ENCODE peak calls at places on chromosomes 13 and 19, in nine cellular contexts. One of them, this sample, is unnamed.

GRCh38 chr13:33228645-33229445 is 56.7 kb downstream of the STARD13 start:
- DNase-seq in AG04450: no peak
- DNase-seq in omental fat pad: no peak
- DNase-seq in dorsolateral prefrontal cortex: no peak
- DNase-seq in fibroblast of mammary gland: peak
- DNase-seq in OCI-LY7: peak
- DNase-seq in BE2C: no peak
- DNase-seq in cardiac muscle cell: peak
- DNase-seq in CD4-positive, alpha-beta T cell: no peak
- DNase-seq in this sample: peak

GRCh38 chr13:23087884-23088283 is 92.9 kb upstream of the SGCG start:
- DNase-seq in AG04450: no peak
- DNase-seq in omental fat pad: no peak
- DNase-seq in dorsolateral prefrontal cortex: no peak
- DNase-seq in fibroblast of mammary gland: peak
- DNase-seq in OCI-LY7: peak
- DNase-seq in BE2C: peak
- DNase-seq in cardiac muscle cell: peak
- DNase-seq in CD4-positive, alpha-beta T cell: no peak
- DNase-seq in this sample: peak

GRCh38 chr19:17743874-17744273 is 7.4 kb upstream of the FCHO1 start:
- DNase-seq in AG04450: no peak
- DNase-seq in omental fat pad: no peak
- DNase-seq in dorsolateral prefrontal cortex: no peak
- DNase-seq in fibroblast of mammary gland: peak
- DNase-seq in OCI-LY7: no peak
- DNase-seq in BE2C: no peak
- DNase-seq in cardiac muscle cell: peak
- DNase-seq in CD4-positive, alpha-beta T cell: no peak
- DNase-seq in this sample: no peak

GRCh38 chr19:7704280-7705060 is 2.5 kb upstream of the FCER2 start:
- DNase-seq in AG04450: no peak
- DNase-seq in omental fat pad: no peak
- DNase-seq in dorsolateral prefrontal cortex: no peak
- DNase-seq in fibroblast of mammary gland: no peak
- DNase-seq in OCI-LY7: no peak
- DNase-seq in BE2C: no peak
- DNase-seq in cardiac muscle cell: no peak
- DNase-seq in CD4-positive, alpha-beta T cell: no peak
- DNase-seq in this sample: no peak

GRCh38 chr19:35751839-35752745 is 3.7 kb downstream of the LIN37 start:
- DNase-seq in AG04450: no peak
- DNase-seq in omental fat pad: no peak
- DNase-seq in dorsolateral prefrontal cortex: no peak
- DNase-seq in fibroblast of mammary gland: no peak
- DNase-seq in OCI-LY7: no peak
- DNase-seq in BE2C: no peak
- DNase-seq in cardiac muscle cell: no peak
- DNase-seq in CD4-positive, alpha-beta T cell: no peak
- DNase-seq in this sample: no peak

GRCh38 chr13:54018485-54018884 is 989.9 kb downstream of the OLFM4 start:
- DNase-seq in AG04450: no peak
- DNase-seq in omental fat pad: no peak
- DNase-seq in dorsolateral prefrontal cortex: no peak
- DNase-seq in fibroblast of mammary gland: no peak
- DNase-seq in OCI-LY7: no peak
- DNase-seq in BE2C: no peak
- DNase-seq in cardiac muscle cell: no peak
- DNase-seq in CD4-positive, alpha-beta T cell: no peak
- DNase-seq in this sample: no peak

GRCh38 chr19:45321848-45322247 is 827 bp downstream of the CKM start:
- DNase-seq in AG04450: no peak
- DNase-seq in omental fat pad: no peak
- DNase-seq in dorsolateral prefrontal cortex: no peak
- DNase-seq in fibroblast of mammary gland: no peak
- DNase-seq in OCI-LY7: no peak
- DNase-seq in BE2C: no peak
- DNase-seq in cardiac muscle cell: no peak
- DNase-seq in CD4-positive, alpha-beta T cell: no peak
- DNase-seq in this sample: no peak

GRCh38 chr19:23286477-23286876 is 36.3 kb upstream of the ZNF724 start:
- DNase-seq in AG04450: no peak
- DNase-seq in omental fat pad: no peak
- DNase-seq in dorsolateral prefrontal cortex: no peak
- DNase-seq in fibroblast of mammary gland: no peak
- DNase-seq in OCI-LY7: peak
- DNase-seq in BE2C: peak
- DNase-seq in cardiac muscle cell: no peak
- DNase-seq in CD4-positive, alpha-beta T cell: no peak
- DNase-seq in this sample: no peak

GRCh38 chr19:46913852-46914430 is 53.1 kb downstream of the ARHGAP35 start:
- DNase-seq in AG04450: no peak
- DNase-seq in omental fat pad: no peak
- DNase-seq in dorsolateral prefrontal cortex: no peak
- DNase-seq in fibroblast of mammary gland: peak
- DNase-seq in OCI-LY7: peak
- DNase-seq in BE2C: no peak
- DNase-seq in cardiac muscle cell: no peak
- DNase-seq in CD4-positive, alpha-beta T cell: no peak
- DNase-seq in this sample: peak

GRCh38 chr13:27793377-27794074 is 1.2 kb downstream of the GSX1 start:
- DNase-seq in AG04450: no peak
- DNase-seq in omental fat pad: no peak
- DNase-seq in dorsolateral prefrontal cortex: no peak
- DNase-seq in fibroblast of mammary gland: no peak
- DNase-seq in OCI-LY7: no peak
- DNase-seq in BE2C: no peak
- DNase-seq in cardiac muscle cell: no peak
- DNase-seq in CD4-positive, alpha-beta T cell: no peak
- DNase-seq in this sample: no peak

GRCh38 chr19:55091955-55092354 is 16.3 kb downstream of the EPS8L1 start:
- DNase-seq in AG04450: no peak
- DNase-seq in omental fat pad: no peak
- DNase-seq in dorsolateral prefrontal cortex: no peak
- DNase-seq in fibroblast of mammary gland: no peak
- DNase-seq in OCI-LY7: no peak
- DNase-seq in BE2C: peak
- DNase-seq in cardiac muscle cell: no peak
- DNase-seq in CD4-positive, alpha-beta T cell: no peak
- DNase-seq in this sample: no peak

GRCh38 chr19:42088471-42089190 is 12.7 kb downstream of the ZNF574 start:
- DNase-seq in AG04450: peak
- DNase-seq in omental fat pad: no peak
- DNase-seq in dorsolateral prefrontal cortex: no peak
- DNase-seq in fibroblast of mammary gland: peak
- DNase-seq in OCI-LY7: no peak
- DNase-seq in BE2C: no peak
- DNase-seq in cardiac muscle cell: peak
- DNase-seq in CD4-positive, alpha-beta T cell: no peak
- DNase-seq in this sample: no peak

GRCh38 chr19:12606796-12607195 is 3.8 kb downstream of the ZNF490 start:
- DNase-seq in AG04450: no peak
- DNase-seq in omental fat pad: no peak
- DNase-seq in dorsolateral prefrontal cortex: no peak
- DNase-seq in fibroblast of mammary gland: no peak
- DNase-seq in OCI-LY7: no peak
- DNase-seq in BE2C: no peak
- DNase-seq in cardiac muscle cell: no peak
- DNase-seq in CD4-positive, alpha-beta T cell: no peak
- DNase-seq in this sample: no peak

GRCh38 chr19:12611361-12611699 is 610 bp downstream of the ZNF791 start:
- DNase-seq in AG04450: peak
- DNase-seq in omental fat pad: peak
- DNase-seq in dorsolateral prefrontal cortex: peak
- DNase-seq in fibroblast of mammary gland: peak
- DNase-seq in OCI-LY7: no peak
- DNase-seq in BE2C: peak
- DNase-seq in cardiac muscle cell: peak
- DNase-seq in CD4-positive, alpha-beta T cell: no peak
- DNase-seq in this sample: no peak

GRCh38 chr19:12610540-12611360 is at the start of the genes ZNF490 and ZNF791:
- DNase-seq in AG04450: peak
- DNase-seq in omental fat pad: peak
- DNase-seq in dorsolateral prefrontal cortex: peak
- DNase-seq in fibroblast of mammary gland: peak
- DNase-seq in OCI-LY7: peak
- DNase-seq in BE2C: peak
- DNase-seq in cardiac muscle cell: peak
- DNase-seq in CD4-positive, alpha-beta T cell: peak
- DNase-seq in this sample: peak
- TF ChIP-seq CTCF in AG04450: peak
- TF ChIP-seq CTCF in omental fat pad: no peak
- TF ChIP-seq CTCF in dorsolateral prefrontal cortex: peak
- TF ChIP-seq CTCF in fibroblast of mammary gland: peak
- TF ChIP-seq CTCF in OCI-LY7: peak
- TF ChIP-seq CTCF in BE2C: peak
- TF ChIP-seq CTCF in cardiac muscle cell: peak
- TF ChIP-seq CTCF in CD4-positive, alpha-beta T cell: no peak
- TF ChIP-seq CTCF in this sample: no peak

DNA sequence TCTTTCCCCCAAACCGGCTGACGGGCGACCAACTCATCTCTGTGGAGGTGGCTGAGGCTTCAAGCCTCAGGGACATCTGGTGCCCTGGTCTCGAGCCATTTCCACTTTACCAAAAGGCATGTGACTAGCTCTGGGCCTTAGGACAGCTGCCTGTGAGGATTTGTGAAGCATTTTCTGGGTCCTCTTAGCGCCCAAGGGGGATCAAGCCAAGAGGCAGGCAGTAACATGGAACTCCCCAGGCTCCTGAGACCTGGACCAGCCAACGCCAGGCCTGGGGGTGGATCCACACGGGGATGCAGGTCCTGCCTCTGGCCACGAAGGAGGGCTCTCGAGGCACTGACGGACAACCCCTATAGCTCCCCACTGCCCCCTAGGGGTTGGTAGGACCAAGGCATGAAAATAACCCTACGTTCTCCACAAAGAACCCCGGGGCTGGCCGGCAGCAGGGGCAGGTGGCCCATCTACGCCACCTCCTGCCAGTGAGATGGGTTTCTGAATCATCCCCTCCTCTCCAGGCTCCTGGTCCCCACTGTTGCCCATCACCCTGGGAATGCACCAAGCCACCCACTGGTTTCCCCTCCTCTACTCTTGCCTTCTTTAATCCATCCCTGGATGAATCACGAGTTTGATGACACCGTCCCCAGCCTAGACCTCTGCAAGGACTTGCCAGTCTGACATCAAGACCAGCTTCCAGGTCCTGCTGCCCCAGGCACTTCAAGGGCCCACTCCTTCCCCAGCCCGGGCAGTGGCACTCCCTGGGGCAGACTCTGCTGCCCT is 7.0 kb upstream of the MYDGF start:
- DNase-seq in AG04450: no peak
- DNase-seq in omental fat pad: no peak
- DNase-seq in dorsolateral prefrontal cortex: no peak
- DNase-seq in fibroblast of mammary gland: peak
- DNase-seq in OCI-LY7: peak
- DNase-seq in BE2C: peak
- DNase-seq in cardiac muscle cell: peak
- DNase-seq in CD4-positive, alpha-beta T cell: no peak
- DNase-seq in this sample: no peak
- TF ChIP-seq CTCF in AG04450: peak
- TF ChIP-seq CTCF in omental fat pad: no peak
- TF ChIP-seq CTCF in dorsolateral prefrontal cortex: peak
- TF ChIP-seq CTCF in fibroblast of mammary gland: peak
- TF ChIP-seq CTCF in OCI-LY7: peak
- TF ChIP-seq CTCF in BE2C: peak
- TF ChIP-seq CTCF in cardiac muscle cell: peak
- TF ChIP-seq CTCF in CD4-positive, alpha-beta T cell: no peak
- TF ChIP-seq CTCF in this sample: peak

DNA sequence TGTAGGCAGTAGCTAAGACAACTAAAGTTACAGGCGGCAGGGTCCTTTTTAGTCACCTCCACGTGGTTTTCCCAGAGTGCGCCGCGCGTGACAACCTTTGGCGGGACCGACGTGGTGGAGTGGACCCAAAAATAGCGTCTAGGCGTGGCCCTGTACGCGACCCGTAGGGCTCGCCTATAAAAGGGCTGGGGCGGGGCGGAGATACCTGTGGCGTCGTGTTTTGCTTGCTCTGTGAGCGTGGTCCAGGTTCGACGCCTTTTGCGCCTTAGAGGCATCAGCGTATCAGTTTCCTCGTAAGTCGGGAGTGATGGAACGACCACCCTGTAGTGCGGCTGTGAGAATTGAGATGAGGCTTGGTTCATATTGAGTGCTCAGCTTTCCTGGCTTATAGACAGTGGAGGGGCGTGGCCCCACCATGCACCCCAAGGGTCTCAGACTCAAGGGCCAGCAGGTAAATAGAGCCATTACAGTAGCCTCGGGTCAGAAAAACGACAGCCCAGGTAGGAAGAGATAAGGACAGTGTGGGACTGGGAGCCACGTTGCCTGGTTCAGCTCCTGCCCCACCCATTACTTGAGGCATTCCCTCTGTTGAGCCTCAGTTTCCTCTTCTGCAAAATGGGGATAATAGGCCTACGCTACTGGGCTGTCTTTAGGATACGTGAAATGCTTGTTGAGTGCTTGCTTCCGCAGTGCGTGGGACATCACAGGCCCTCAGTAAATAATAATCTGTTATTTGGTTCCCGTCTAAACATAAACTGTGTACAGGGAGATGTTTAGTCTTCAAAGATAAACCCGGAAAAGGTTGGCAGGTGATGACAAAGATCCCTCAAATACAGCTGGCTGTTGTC is 690 bp upstream of the TMED1 start:
- DNase-seq in AG04450: no peak
- DNase-seq in omental fat pad: peak
- DNase-seq in dorsolateral prefrontal cortex: no peak
- DNase-seq in fibroblast of mammary gland: peak
- DNase-seq in OCI-LY7: peak
- DNase-seq in BE2C: peak
- DNase-seq in cardiac muscle cell: peak
- DNase-seq in CD4-positive, alpha-beta T cell: peak
- DNase-seq in this sample: peak
- TF ChIP-seq CTCF in AG04450: no peak
- TF ChIP-seq CTCF in omental fat pad: no peak
- TF ChIP-seq CTCF in dorsolateral prefrontal cortex: no peak
- TF ChIP-seq CTCF in fibroblast of mammary gland: no peak
- TF ChIP-seq CTCF in OCI-LY7: no peak
- TF ChIP-seq CTCF in BE2C: no peak
- TF ChIP-seq CTCF in cardiac muscle cell: no peak
- TF ChIP-seq CTCF in CD4-positive, alpha-beta T cell: no peak
- TF ChIP-seq CTCF in this sample: no peak

DNA sequence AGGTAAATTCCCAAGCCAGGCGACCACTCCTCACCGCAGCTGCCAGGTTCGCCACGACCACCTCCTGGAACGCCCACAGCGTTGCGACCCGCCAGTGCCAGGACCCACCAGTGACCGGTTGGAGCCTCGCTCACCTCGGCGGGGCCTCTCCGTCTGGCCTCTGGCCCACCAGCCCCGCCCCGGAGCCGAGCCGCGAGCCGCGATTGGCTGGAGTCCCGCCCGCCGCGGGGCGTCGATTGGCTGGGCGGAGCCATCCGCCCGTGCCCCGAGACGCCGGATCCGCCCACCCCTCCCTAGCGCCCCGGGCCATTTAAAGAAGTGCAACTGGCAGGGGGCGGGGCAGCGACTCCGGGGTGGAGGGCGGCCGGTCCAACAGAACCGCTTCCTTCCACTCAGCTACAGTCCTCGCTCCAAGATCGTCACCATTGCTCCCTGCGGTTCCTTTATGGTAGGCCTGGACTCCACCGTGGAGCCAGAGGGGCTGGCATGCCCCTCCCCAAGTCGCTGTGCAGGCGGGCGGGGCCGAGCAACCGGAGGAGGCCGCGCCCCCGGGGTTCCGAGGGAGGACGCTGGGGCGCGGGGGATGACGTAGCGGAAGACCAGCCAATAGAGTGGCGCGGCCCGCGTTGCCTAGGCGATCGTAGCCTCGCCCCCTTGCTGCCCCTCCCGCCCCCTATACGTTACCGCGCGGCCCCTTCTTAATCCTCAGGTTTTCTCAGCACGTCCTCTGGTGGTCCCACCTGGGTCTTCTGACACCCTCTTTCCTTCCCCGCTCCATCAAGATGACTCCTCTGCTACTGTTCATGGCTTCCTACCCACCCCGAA is at the start of gene SERTAD3:
- DNase-seq in AG04450: peak
- DNase-seq in omental fat pad: peak
- DNase-seq in dorsolateral prefrontal cortex: peak
- DNase-seq in fibroblast of mammary gland: peak
- DNase-seq in OCI-LY7: peak
- DNase-seq in BE2C: peak
- DNase-seq in cardiac muscle cell: peak
- DNase-seq in CD4-positive, alpha-beta T cell: peak
- DNase-seq in this sample: peak
- TF ChIP-seq CTCF in AG04450: no peak
- TF ChIP-seq CTCF in omental fat pad: no peak
- TF ChIP-seq CTCF in dorsolateral prefrontal cortex: no peak
- TF ChIP-seq CTCF in fibroblast of mammary gland: no peak
- TF ChIP-seq CTCF in OCI-LY7: peak
- TF ChIP-seq CTCF in BE2C: peak
- TF ChIP-seq CTCF in cardiac muscle cell: peak
- TF ChIP-seq CTCF in CD4-positive, alpha-beta T cell: no peak
- TF ChIP-seq CTCF in this sample: peak

This sample was measured in GM10248.